ENCODE peak calls at places on chromosomes 3 and 15, in six cellular contexts. N is pons; F is HT1080; I is H54; T is effector memory CD4-positive, alpha-beta T cell; O is astrocyte. J is an unnamed sample.

GRCh38 chr3:77251136-77251535 is 211.2 kb downstream of the ROBO2 start:
- DNase-seq in N (no peak), F (no peak), I (no peak), T (no peak), O (no peak), J (no peak)

GRCh38 chr15:61097057-61097456 is 132.0 kb downstream of the RORA start:
- DNase-seq in N (no peak), F (no peak), I (no peak), T (no peak), O (no peak), J (no peak)

GRCh38 chr3:183506674-183507290 is 48.7 kb downstream of the KLHL6 start:
- DNase-seq in N (peak), F (no peak), I (no peak), T (no peak), O (no peak), J (no peak)

GRCh38 chr3:100173931-100174330 is 59.6 kb upstream of the FILIP1L start:
- DNase-seq in N (no peak), F (no peak), I (no peak), T (no peak), O (no peak), J (no peak)

GRCh38 chr15:66408254-66408653 is 21.5 kb downstream of the MAP2K1 start:
- DNase-seq in N (no peak), F (no peak), I (no peak), T (no peak), O (no peak), J (no peak)

GRCh38 chr15:73851679-73852078 is 21.7 kb upstream of the TBC1D21 start:
- DNase-seq in N (no peak), F (no peak), I (peak), T (no peak), O (peak), J (peak)

GRCh38 chr3:137066092-137066491 is 108.3 kb downstream of the IL20RB start:
- DNase-seq in N (no peak), F (no peak), I (no peak), T (no peak), O (no peak), J (no peak)

GRCh38 chr3:170942011-170942410 is 33.6 kb upstream of the EIF5A2 start:
- DNase-seq in N (no peak), F (no peak), I (no peak), T (no peak), O (no peak), J (no peak)

GRCh38 chr15:79311901-79312553 is 1.1 kb downstream of the TMED3 start:
- DNase-seq in N (no peak), F (no peak), I (no peak), T (no peak), O (no peak), J (no peak)

GRCh38 chr3:10352146-10352911 is 31.4 kb upstream of the SEC13 start:
- DNase-seq in N (no peak), F (peak), I (peak), T (no peak), O (peak), J (no peak)

GRCh38 chr15:74528876-74529275 is 12.1 kb upstream of the ARID3B start:
- DNase-seq in N (no peak), F (no peak), I (no peak), T (no peak), O (no peak), J (no peak)

GRCh38 chr15:94255540-94255939 is 24.2 kb downstream of the MCTP2 start:
- DNase-seq in N (no peak), F (no peak), I (no peak), T (no peak), O (no peak), J (no peak)

GRCh38 chr3:117774130-117774529 is 1064.6 kb downstream of the TUSC7 start:
- DNase-seq in N (no peak), F (no peak), I (no peak), T (no peak), O (no peak), J (no peak)

GRCh38 chr3:24154751-24155150 is 209.7 kb downstream of the NR1D2 start:
- DNase-seq in N (no peak), F (no peak), I (no peak), T (no peak), O (no peak), J (no peak)

GRCh38 chr15:86328658-86329057 is 249.0 kb downstream of the AGBL1 start:
- DNase-seq in N (no peak), F (no peak), I (no peak), T (no peak), O (no peak), J (no peak)

GRCh38 chr3:1195922-1196321 is 103.1 kb downstream of the CNTN6 start:
- DNase-seq in N (no peak), F (peak), I (no peak), T (no peak), O (peak), J (no peak)

GRCh38 chr15:59158701-59159034 is 48.0 kb upstream of the LDHAL6B start:
- DNase-seq in N (no peak), F (no peak), I (no peak), T (no peak), O (no peak), J (no peak)

GRCh38 chr3:197711973-197712707 is 24.6 kb downstream of the RUBCN start:
- DNase-seq in N (peak), F (peak), I (peak), T (peak), O (peak), J (peak)

GRCh38 chr3:124336067-124336656 is 344.2 kb upstream of the ROPN1 start:
- DNase-seq in N (no peak), F (no peak), I (no peak), T (no peak), O (no peak), J (no peak)

GRCh38 chr15:71572452-71573053 is 237.8 kb upstream of the NR2E3 start:
- DNase-seq in N (no peak), F (peak), I (no peak), T (no peak), O (peak), J (peak)

GRCh38 chr15:65783872-65784271 is 8.2 kb downstream of the DENND4A start:
- DNase-seq in N (no peak), F (no peak), I (no peak), T (no peak), O (no peak), J (no peak)

GRCh38 chr3:149547413-149547812 is 72.9 kb downstream of the TM4SF4 start:
- DNase-seq in N (peak), F (no peak), I (no peak), T (no peak), O (peak), J (no peak)

GRCh38 chr15:63933522-63933921 is 99.8 kb upstream of the HERC1 start:
- DNase-seq in N (no peak), F (peak), I (no peak), T (no peak), O (no peak), J (no peak)

GRCh38 chr3:15581471-15582394 is 19.6 kb downstream of the HACL1 start:
- DNase-seq in N (no peak), F (no peak), I (no peak), T (no peak), O (no peak), J (no peak)

J was measured in iPS DF 6.9.